ENCODE peak calls at places on chromosome 18, in four cellular contexts. V is stimulated activated CD4-positive, alpha-beta T cell treated with anti-CD3 and anti-CD28 coated beads, Interleukin-2, amount 100 ng/mL, for 48 hours; H is activated effector memory CD4-positive, alpha-beta T cell treated with anti-CD3 and anti-CD28 coated beads, Interleukin-2, amount 50 U/mL, for 16 hours; C is AG04449. D is an unnamed sample.

GRCh38 chr18:78390985-78391384 is 588.6 kb upstream of the SALL3 start:
- DNase-seq in V (no peak), H (no peak), C (no peak), D (no peak)

GRCh38 chr18:524496-524895 is 24.0 kb upstream of the COLEC12 start:
- DNase-seq in V (no peak), H (no peak), C (peak), D (no peak)

GRCh38 chr18:32975166-32975441 is 202.3 kb upstream of the KLHL14 start:
- DNase-seq in V (no peak), H (no peak), C (no peak), D (no peak)

GRCh38 chr18:49447810-49448745 is 12.4 kb downstream of the DYM start:
- DNase-seq in V (peak), H (peak), C (no peak), D (no peak)

GRCh38 chr18:72762505-72763122 is 105.2 kb downstream of the NETO1 start:
- DNase-seq in V (no peak), H (no peak), C (peak), D (no peak)

GRCh38 chr18:44742741-44743311 is 62.1 kb downstream of the SETBP1 start:
- DNase-seq in V (no peak), H (no peak), C (no peak), D (no peak)

GRCh38 chr18:42920621-42921020 is 194.9 kb downstream of the RIT2 start:
- DNase-seq in V (no peak), H (no peak), C (no peak), D (no peak)

GRCh38 chr18:22485808-22486244 is 68.1 kb upstream of the CTAGE1 start:
- DNase-seq in V (no peak), H (no peak), C (no peak), D (no peak)

GRCh38 chr18:30135938-30136337 is 906.6 kb downstream of the DSC3 start:
- DNase-seq in V (no peak), H (no peak), C (no peak), D (no peak)

GRCh38 chr18:12283256-12283655 is 24.8 kb upstream of the TUBB6 start:
- DNase-seq in V (no peak), H (no peak), C (no peak), D (no peak)

GRCh38 chr18:32530947-32531651 is 60.4 kb upstream of the GAREM1 start:
- DNase-seq in V (no peak), H (no peak), C (no peak), D (no peak)

GRCh38 chr18:7619676-7620075 is 52.6 kb downstream of the PTPRM start:
- DNase-seq in V (no peak), H (no peak), C (no peak), D (no peak)

GRCh38 chr18:80194874-80195570 is 52.3 kb downstream of the PARD6G start:
- DNase-seq in V (no peak), H (no peak), C (no peak), D (no peak)

D was measured in posterior vena cava.